ENCODE peak calls at places on chromosomes 4 and X, in nine cellular contexts. N is EH; H is left ventricle myocardium inferior; M is EL; E is NCI-H1694 treated with DMSO at 0.1 percent for 48 hours; G is CD4-positive, alpha-beta memory T cell; X is activated effector memory CD4-positive, alpha-beta T cell treated with anti-CD3 and anti-CD28 coated beads, Interleukin-2, amount 50 U/mL, for 16 hours; L is GM13976; Y is GM12891. C is an unnamed sample.

GRCh38 chr4:83362492-83363329 is 28.1 kb upstream of the HPSE start:
- DNase-seq in N (peak), Y (no peak), X (no peak), G (no peak), M (peak), E (no peak), H (no peak), L (peak), C (peak)

GRCh38 chr4:102625232-102625930 is 124.2 kb downstream of the NFKB1 start:
- DNase-seq in L (peak), N (peak), G (peak), X (peak), H (peak), E (no peak), M (peak), Y (peak), C (peak)

GRCh38 chr4:139454111-139454600 is at the start of gene RAB33B:
- DNase-seq in H (no peak), Y (no peak), E (no peak), G (no peak), L (no peak), M (peak), N (peak), X (no peak), C (peak)

GRCh38 chr4:133152801-133153526 is 3.9 kb downstream of the PCDH10 start:
- DNase-seq in N (peak), M (peak), H (no peak), L (peak), Y (no peak), E (no peak), X (no peak), G (no peak), C (no peak)

GRCh38 chr4:40205259-40206198 is 8.7 kb downstream of the RHOH start:
- DNase-seq in X (peak), M (no peak), N (no peak), E (no peak), Y (no peak), G (peak), H (no peak), L (peak), C (no peak)

GRCh38 chr4:111959202-111959601 is 186.1 kb upstream of the FAM241A start:
- DNase-seq in N (peak), M (peak), L (no peak), H (no peak), Y (no peak), G (no peak), X (no peak), E (no peak), C (peak)

GRCh38 chr4:56051049-56051709 is 102.4 kb downstream of the CEP135 start:
- DNase-seq in H (no peak), X (no peak), Y (no peak), G (no peak), E (no peak), M (no peak), L (no peak), N (no peak), C (no peak)

GRCh38 chrX:82161195-82161594 is 959.3 kb downstream of the SH3BGRL start:
- DNase-seq in X (no peak), Y (no peak), M (no peak), H (no peak), E (no peak), L (no peak), N (no peak), G (no peak), C (no peak)

GRCh38 chrX:48937065-48937907 is 18.5 kb upstream of the PIM2 start:
- DNase-seq in E (no peak), G (peak), N (no peak), Y (no peak), H (peak), L (peak), X (peak), M (no peak), C (peak)

GRCh38 chr4:76200771-76201224 is 12.8 kb downstream of the SCARB2 start:
- DNase-seq in M (no peak), N (no peak), X (no peak), L (no peak), E (no peak), Y (no peak), H (no peak), G (no peak), C (no peak)

GRCh38 chr4:32133734-32134133 is 1413.6 kb downstream of the PCDH7 start:
- DNase-seq in Y (no peak), M (no peak), N (no peak), H (no peak), X (no peak), L (no peak), E (no peak), G (no peak), C (no peak)

GRCh38 chrX:40468033-40468979 is 112.5 kb upstream of the ATP6AP2 start:
- DNase-seq in N (peak), M (peak), Y (no peak), X (peak), G (no peak), L (peak), E (peak), H (peak), C (peak)

GRCh38 chr4:94516999-94517398 is 65.3 kb downstream of the PDLIM5 start:
- DNase-seq in N (peak), G (no peak), M (no peak), Y (no peak), H (no peak), X (no peak), L (no peak), E (no peak), C (no peak)

GRCh38 chrX:137071596-137071995 is 37.8 kb upstream of the GPR101 start:
- DNase-seq in N (no peak), G (no peak), Y (no peak), L (no peak), M (no peak), X (no peak), E (no peak), H (no peak), C (no peak)

GRCh38 chr4:140092094-140092820 is 61.7 kb downstream of the MAML3 start:
- DNase-seq in M (peak), G (no peak), E (peak), N (no peak), H (peak), L (no peak), X (no peak), Y (no peak), C (peak)

GRCh38 chrX:119272882-119273806 is 37.1 kb downstream of the PGRMC1 start:
- DNase-seq in N (peak), E (no peak), M (peak), Y (peak), X (peak), G (peak), H (peak), L (peak), C (no peak)

GRCh38 chrX:106811131-106811910 is 8.8 kb downstream of the TBC1D8B start:
- DNase-seq in X (no peak), N (no peak), M (no peak), H (no peak), E (no peak), G (no peak), Y (no peak), L (no peak), C (no peak)

GRCh38 chrX:54695231-54695630 is 102.8 kb downstream of the ITIH6 start:
- DNase-seq in H (no peak), G (no peak), X (no peak), N (no peak), E (no peak), M (peak), L (no peak), Y (no peak), C (peak)

GRCh38 chr4:153260553-153261306 is 56.5 kb downstream of the TRIM2 start:
- DNase-seq in N (peak), Y (no peak), H (no peak), M (peak), L (no peak), X (no peak), E (no peak), G (no peak), C (peak)

GRCh38 chr4:102272318-102272717 is 73.0 kb downstream of the SLC39A8 start:
- DNase-seq in E (no peak), N (no peak), L (no peak), M (no peak), X (no peak), G (no peak), H (no peak), Y (no peak), C (no peak)

GRCh38 chr4:178137732-178138471 is 695.7 kb upstream of the AGA start:
- DNase-seq in N (no peak), G (no peak), Y (no peak), M (no peak), X (peak), L (no peak), E (no peak), H (no peak), C (no peak)

GRCh38 chr4:109631709-109632108 is 71.5 kb downstream of the CASP6 start:
- DNase-seq in N (no peak), X (no peak), G (no peak), Y (no peak), L (no peak), M (no peak), H (no peak), E (no peak), C (no peak)

GRCh38 chrX:118178450-118178849 is 61.8 kb upstream of the KLHL13 start:
- DNase-seq in H (no peak), X (no peak), N (no peak), Y (no peak), E (no peak), L (no peak), M (no peak), G (no peak), C (no peak)

GRCh38 chrX:3191821-3192220 is 150.6 kb downstream of the ARSF start:
- DNase-seq in N (peak), H (no peak), X (no peak), E (no peak), L (no peak), M (no peak), G (no peak), Y (no peak), C (peak)

GRCh38 chrX:49166914-49167739 is 4.6 kb downstream of the MAGIX start:
- DNase-seq in N (peak), M (peak), H (peak), L (no peak), E (no peak), G (peak), X (peak), Y (no peak), C (peak)

GRCh38 chr4:118270492-118270891 is 82.3 kb downstream of the PRSS12 start:
- DNase-seq in L (peak), H (no peak), M (peak), E (peak), N (peak), Y (no peak), G (no peak), X (no peak), C (peak)

GRCh38 chrX:71859637-71860036 is 51.0 kb upstream of the NHSL2 start:
- DNase-seq in N (peak), X (no peak), M (peak), E (peak), Y (no peak), G (no peak), H (no peak), L (peak), C (peak)

GRCh38 chr4:133062851-133063250 is 86.2 kb upstream of the PCDH10 start:
- DNase-seq in M (no peak), G (no peak), L (no peak), N (no peak), Y (no peak), H (no peak), E (no peak), X (no peak), C (no peak)

GRCh38 chrX:16897445-16897844 is 27.3 kb upstream of the RBBP7 start:
- DNase-seq in E (no peak), X (no peak), M (no peak), L (no peak), H (no peak), N (no peak), G (no peak), Y (no peak), C (no peak)

GRCh38 chr4:8656185-8656517 is 63.6 kb downstream of the CPZ start:
- DNase-seq in G (no peak), N (no peak), L (no peak), E (no peak), M (no peak), Y (no peak), H (no peak), X (no peak), C (no peak)

GRCh38 chr4:34250562-34250961 is 1993.8 kb downstream of the ARAP2 start:
- DNase-seq in Y (no peak), G (no peak), E (no peak), N (peak), M (peak), X (no peak), L (no peak), H (no peak), C (peak)

GRCh38 chr4:37453361-37454262 is 209.1 kb downstream of the NWD2 start:
- DNase-seq in E (no peak), X (peak), G (no peak), H (peak), N (peak), M (peak), Y (peak), L (peak), C (peak)

GRCh38 chrX:78455901-78456300 is 128.5 kb upstream of the CYSLTR1 start:
- DNase-seq in E (no peak), L (no peak), Y (no peak), M (peak), H (no peak), G (no peak), N (peak), X (no peak), C (peak)

C was measured in RPMI7951.